ENCODE peak calls at places on chromosomes 3 and 15, in eight cellular contexts. H, V, R, F, L, U, K and S are unnamed samples.

GRCh38 chr3:46628980-46629379 is 16.7 kb downstream of the FAM240A start:
- DNase-seq in V (no peak), K (no peak), U (no peak), H (no peak), L (no peak), R (no peak), F (no peak), S (no peak)

GRCh38 chr3:15977598-15978232 is 179.9 kb upstream of the ANKRD28 start:
- DNase-seq in V (no peak), L (no peak), U (no peak), H (no peak), K (no peak), F (no peak), R (no peak), S (no peak)

GRCh38 chr15:100663550-100664335 is 61.4 kb downstream of the ASB7 start:
- DNase-seq in V (no peak), H (no peak), F (peak), L (no peak), U (no peak), R (no peak), K (no peak), S (no peak)

GRCh38 chr15:90400759-90401314 is 12.8 kb downstream of the IQGAP1 start:
- DNase-seq in K (peak), F (peak), V (peak), U (peak), R (peak), L (peak), H (peak), S (no peak)

GRCh38 chr3:30199096-30199734 is 407.2 kb upstream of the TGFBR2 start:
- DNase-seq in K (no peak), V (peak), U (peak), F (peak), R (peak), H (peak), L (peak), S (peak)

GRCh38 chr3:181264491-181264890 is 275.0 kb upstream of the DNAJC19 start:
- DNase-seq in V (no peak), K (no peak), L (no peak), R (no peak), F (no peak), U (no peak), H (no peak), S (no peak)

GRCh38 chr3:58151637-58152036 is 59.1 kb downstream of the DNASE1L3 start:
- DNase-seq in U (no peak), H (no peak), L (no peak), K (no peak), V (peak), F (no peak), R (no peak), S (no peak)

GRCh38 chr15:34132881-34133280 is 31.0 kb downstream of the PGBD4 start:
- DNase-seq in R (no peak), L (no peak), V (no peak), K (no peak), H (no peak), F (peak), U (no peak), S (no peak)

GRCh38 chr15:73897441-73898261 is 24.3 kb downstream of the TBC1D21 start:
- DNase-seq in U (peak), H (peak), R (peak), F (peak), K (no peak), V (peak), L (peak), S (no peak)

GRCh38 chr15:99016680-99017321 is 9.2 kb upstream of the PGPEP1L start:
- DNase-seq in U (no peak), R (no peak), V (peak), K (no peak), F (peak), H (peak), L (no peak), S (peak)

GRCh38 chr3:139127101-139127500 is 82.4 kb upstream of the PRR23C start:
- DNase-seq in U (no peak), L (no peak), R (peak), K (no peak), H (no peak), V (no peak), F (peak), S (peak)

GRCh38 chr15:35630570-35630969 is 84.6 kb upstream of the DPH6 start:
- DNase-seq in L (no peak), R (no peak), K (no peak), V (peak), U (no peak), H (no peak), F (no peak), S (peak)

GRCh38 chr3:161171639-161172552 is 49.2 kb upstream of the NMD3 start:
- DNase-seq in R (no peak), V (no peak), L (no peak), F (no peak), H (peak), K (no peak), U (no peak), S (no peak)

GRCh38 chr3:134394380-134394779 is 20.1 kb upstream of the AMOTL2 start:
- DNase-seq in L (no peak), H (no peak), U (no peak), K (no peak), R (no peak), V (no peak), F (no peak), S (no peak)

GRCh38 chr3:120567370-120568197 is 28.6 kb upstream of the NDUFB4 start:
- DNase-seq in H (peak), R (peak), V (no peak), U (no peak), K (no peak), L (no peak), F (peak), S (no peak)

GRCh38 chr3:90241481-90241880 is 1134.1 kb downstream of the EPHA3 start:
- DNase-seq in U (no peak), V (no peak), R (no peak), L (no peak), H (no peak), K (no peak), F (no peak), S (no peak)

GRCh38 chr3:126373682-126374601 is 16.7 kb upstream of the KLF15 start:
- DNase-seq in H (no peak), K (no peak), U (no peak), F (peak), R (no peak), L (peak), V (no peak), S (no peak)

GRCh38 chr3:63278171-63278999 is at the start of gene SYNPR:
- DNase-seq in V (no peak), H (no peak), R (no peak), U (no peak), F (no peak), L (no peak), K (no peak), S (no peak)

GRCh38 chr3:196537319-196537984 is 22.3 kb upstream of the SMCO1 start:
- DNase-seq in R (peak), K (no peak), F (peak), U (peak), V (no peak), L (peak), H (no peak), S (no peak)

GRCh38 chr15:52680041-52680391 is 828 bp upstream of the ATOSA start:
- DNase-seq in H (peak), R (peak), K (no peak), L (no peak), V (no peak), U (no peak), F (peak), S (no peak)

GRCh38 chr3:100483529-100483928 is 8.9 kb upstream of the TMEM45A start:
- DNase-seq in L (no peak), V (no peak), H (no peak), R (no peak), K (no peak), F (no peak), U (no peak), S (no peak)

GRCh38 chr3:119401069-119401468 is 62.3 kb downstream of the TMEM39A start:
- DNase-seq in R (no peak), K (no peak), L (no peak), U (no peak), F (no peak), H (no peak), V (no peak), S (no peak)

GRCh38 chr15:26013946-26014345 is 150.8 kb upstream of the ATP10A start:
- DNase-seq in F (no peak), U (no peak), K (no peak), R (no peak), H (no peak), V (no peak), L (no peak), S (no peak)

GRCh38 chr3:86937306-86937791 is 53.6 kb downstream of the VGLL3 start:
- DNase-seq in L (no peak), V (peak), U (no peak), H (no peak), R (no peak), K (no peak), F (peak), S (no peak)

GRCh38 chr3:16060358-16060852 is 114.1 kb upstream of the GALNT15 start:
- DNase-seq in F (peak), U (no peak), K (no peak), L (peak), R (peak), V (no peak), H (peak), S (peak)

GRCh38 chr3:141965471-141965870 is 89.0 kb downstream of the ATP1B3 start:
- DNase-seq in F (no peak), R (no peak), H (no peak), K (no peak), V (no peak), L (no peak), U (no peak), S (no peak)

GRCh38 chr15:59738676-59739075 is 49.6 kb upstream of the BNIP2 start:
- DNase-seq in U (no peak), R (no peak), K (no peak), L (no peak), F (no peak), V (no peak), H (no peak), S (no peak)
- TF ChIP-seq POLR2A in U (no peak), R (no peak), K (no peak), L (no peak), F (no peak), V (no peak), H (no peak), S (no peak)

DNA sequence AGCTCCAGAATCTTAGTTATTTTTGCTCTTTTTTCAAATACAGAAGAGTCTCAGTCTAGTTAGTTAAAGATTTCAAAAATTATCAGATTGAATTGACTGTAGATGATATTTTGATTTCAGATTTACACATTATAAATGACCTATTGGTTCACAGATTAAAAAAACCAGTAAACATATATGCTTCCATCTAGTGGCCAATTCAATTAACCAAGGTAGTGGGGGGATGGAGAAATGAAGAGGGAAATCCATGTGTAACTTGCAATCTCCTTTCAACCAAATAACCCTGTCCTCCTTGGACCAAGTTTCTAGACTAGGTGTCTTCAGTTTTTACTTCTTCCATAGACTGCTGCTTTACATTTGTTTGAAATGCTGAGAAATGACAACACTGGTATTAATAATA is 789.8 kb downstream of the ROBO1 start:
- DNase-seq in R (no peak), V (no peak), F (peak), L (no peak), K (no peak), H (peak), U (no peak), S (no peak)
- TF ChIP-seq CTCF in R (no peak), V (no peak), F (peak), L (peak), K (peak), H (peak), U (peak), S (no peak)

GRCh38 chr3:124223853-124224252 is 231.9 kb upstream of the ROPN1 start:
- DNase-seq in V (no peak), H (no peak), U (no peak), R (no peak), K (no peak), F (no peak), L (no peak), S (no peak)

GRCh38 chr3:124229836-124230235 is 237.9 kb upstream of the ROPN1 start:
- DNase-seq in L (no peak), V (no peak), U (no peak), R (no peak), K (no peak), H (no peak), F (no peak), S (no peak)

GRCh38 chr3:124229407-124229806 is 237.5 kb upstream of the ROPN1 start:
- DNase-seq in R (peak), L (no peak), F (no peak), U (no peak), V (no peak), H (no peak), K (no peak), S (no peak)

GRCh38 chr3:124230432-124230831 is 238.5 kb upstream of the ROPN1 start:
- DNase-seq in H (no peak), K (no peak), R (no peak), U (no peak), F (no peak), V (no peak), L (no peak), S (no peak)

DNA sequence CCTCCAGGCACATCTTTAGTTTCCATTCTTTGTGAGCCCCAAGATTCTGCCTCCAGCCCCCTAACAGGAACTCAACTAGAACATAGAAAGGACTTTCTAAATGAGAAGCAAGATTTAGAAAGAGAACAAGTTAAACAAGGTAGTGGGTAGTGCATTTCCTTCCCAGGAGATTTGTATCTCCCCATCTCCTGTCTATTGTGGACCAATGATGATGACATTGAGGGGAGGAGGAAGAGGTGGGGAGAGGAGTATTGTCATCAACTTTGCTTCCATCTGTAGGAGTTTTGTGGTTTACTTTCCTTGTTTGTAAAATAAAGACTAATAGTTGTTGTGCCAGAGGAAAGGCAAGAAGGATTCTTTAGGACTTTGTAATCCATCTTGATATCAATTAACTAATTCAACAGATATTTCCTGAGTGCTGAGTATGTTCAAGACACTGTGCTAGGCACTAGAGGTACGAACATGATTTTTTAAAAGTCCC is 235.3 kb upstream of the ROPN1 start:
- DNase-seq in R (no peak), L (no peak), K (no peak), H (no peak), V (no peak), U (no peak), F (no peak), S (no peak)
- TF ChIP-seq POLR2A in R (no peak), L (no peak), K (no peak), H (no peak), V (no peak), U (no peak), F (no peak), S (no peak)

DNA sequence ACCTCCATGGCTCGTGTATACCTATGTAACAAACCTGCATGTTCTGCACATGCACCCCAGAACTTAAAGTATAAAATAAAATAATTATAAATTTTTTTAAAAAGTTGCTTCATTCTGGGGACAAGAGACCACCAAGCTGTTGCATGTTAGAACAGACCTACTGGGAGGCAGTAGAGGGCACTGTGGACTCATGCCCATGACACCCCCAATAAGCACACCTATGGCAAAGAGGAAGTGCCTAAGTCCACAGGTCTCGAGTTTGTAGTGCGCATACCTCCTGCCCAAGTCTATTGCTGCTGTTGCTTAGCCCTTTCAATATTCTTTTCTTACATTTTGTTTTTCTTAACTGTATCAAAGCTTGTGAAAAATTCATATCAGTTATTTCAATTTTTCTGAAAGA is 267.9 kb upstream of the THBS1 start:
- DNase-seq in R (peak), U (no peak), V (no peak), K (no peak), L (peak), F (no peak), H (peak), S (no peak)
- TF ChIP-seq CTCF in R (no peak), U (no peak), V (peak), K (no peak), L (peak), F (no peak), H (no peak), S (no peak)

DNA sequence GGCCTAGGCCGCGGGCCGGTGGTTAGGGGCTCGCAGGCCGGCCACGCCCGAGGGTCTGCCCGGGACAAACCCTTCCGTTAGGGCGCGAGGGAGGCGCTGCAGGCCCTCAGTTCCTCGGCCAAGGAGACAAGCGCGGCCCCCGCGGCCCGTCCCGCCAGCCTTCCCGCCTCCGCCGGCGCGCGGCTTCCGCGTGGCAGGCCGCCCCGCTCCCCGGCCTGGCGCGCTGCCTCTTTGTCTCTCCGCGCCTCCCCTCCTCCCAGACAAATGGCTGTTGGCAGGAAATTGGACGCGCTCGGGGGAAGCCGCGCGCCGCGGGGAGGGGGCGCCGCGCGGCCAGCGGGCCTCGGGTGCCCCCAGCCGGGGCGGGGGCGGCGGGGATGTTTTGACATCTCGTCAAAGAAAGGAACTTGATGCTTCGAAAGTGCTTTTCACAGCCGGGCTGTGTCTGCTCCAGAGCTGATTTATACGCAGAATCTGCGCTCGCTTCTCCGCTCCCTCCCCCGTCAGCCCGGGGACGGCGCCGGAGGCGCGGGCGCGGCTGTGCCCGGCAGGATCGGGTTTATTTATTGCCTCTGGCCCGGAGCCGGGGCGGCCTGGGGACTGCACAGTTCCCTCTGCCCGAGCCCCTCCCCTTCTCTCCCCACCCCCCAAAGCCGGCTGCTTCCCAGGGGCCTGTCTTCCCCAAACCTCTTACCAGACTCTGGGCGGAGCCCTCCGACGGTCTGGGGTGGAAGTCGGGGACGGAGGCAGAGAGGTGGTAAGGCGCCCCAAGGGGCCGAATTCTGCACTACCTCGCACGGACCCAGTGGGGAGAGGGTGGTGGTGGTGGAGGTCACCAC is 20.8 kb downstream of the SHF start:
- DNase-seq in U (peak), V (peak), K (peak), R (peak), F (peak), L (peak), H (peak), S (peak)
- TF ChIP-seq POLR2A in U (no peak), V (no peak), K (peak), R (peak), F (peak), L (no peak), H (peak), S (no peak)